ENCODE peak calls at places on chromosomes 2 and 18, in eight cellular contexts. E is HEK293T, F is Ammon's horn, V is HuH-7, P is AG08395, R is brain microvascular endothelial cell, Y is ELR, S is epithelial cell of esophagus. B is an unnamed sample.

GRCh38 chr18:42053188-42053781 is 98.3 kb downstream of the PIK3C3 start:
- DNase-seq in E (peak; percentile 20), F (peak; percentile 87), V (peak; percentile 12), P (peak; percentile 45), R (peak; percentile 29), Y (peak; percentile 66), S (peak; percentile 65), B (no peak)

GRCh38 chr2:231928901-231929725 is 2.9 kb upstream of the NPPC start:
- DNase-seq in E (no peak), F (no peak), V (no peak), P (no peak), R (no peak), Y (no peak), S (no peak), B (no peak)

GRCh38 chr18:26383454-26384270 is 157.4 kb downstream of the TAF4B start:
- DNase-seq in E (peak; percentile 55), F (peak; percentile 70), V (no peak), P (peak; percentile 51), R (peak; percentile 14), Y (peak; percentile 70), S (peak; percentile 60), B (peak; percentile 35)

GRCh38 chr18:23826850-23827620 is 137.8 kb downstream of the LAMA3 start:
- DNase-seq in E (no peak), F (no peak), V (no peak), P (no peak), R (no peak), Y (no peak), S (peak; percentile 68), B (no peak)

GRCh38 chr2:210502997-210503621 is 26.6 kb upstream of the LANCL1 start:
- DNase-seq in E (peak; percentile 57), F (peak; percentile 85), V (peak; percentile 30), P (peak; percentile 73), R (peak; percentile 45), Y (peak; percentile 68), S (peak; percentile 46), B (peak; percentile 14)

GRCh38 chr2:237700583-237701032 is 73.2 kb downstream of the LRRFIP1 start:
- DNase-seq in E (peak; percentile 36), F (no peak), V (no peak), P (peak; percentile 34), R (peak; percentile 87), Y (peak; percentile 75), S (peak; percentile 49), B (no peak)

GRCh38 chr2:222038086-222038802 is 260.6 kb downstream of the PAX3 start:
- DNase-seq in E (peak; percentile 31), F (no peak), V (peak; percentile 6), P (peak; percentile 26), R (no peak), Y (peak; percentile 46), S (peak; percentile 40), B (no peak)

GRCh38 chr2:20422679-20423271 is 24.1 kb upstream of the RHOB start:
- DNase-seq in E (peak; percentile 17), F (peak; percentile 53), V (peak; percentile 21), P (peak; percentile 48), R (no peak), Y (peak; percentile 35), S (peak; percentile 46), B (no peak)

GRCh38 chr18:76494541-76495403 is at the start of gene ZNF516:
- DNase-seq in E (no peak), F (no peak), V (no peak), P (no peak), R (no peak), Y (peak; percentile 59), S (peak; percentile 57), B (no peak)

GRCh38 chr2:10170256-10170655 is 47.7 kb downstream of the RRM2 start:
- DNase-seq in E (no peak), F (no peak), V (no peak), P (no peak), R (no peak), Y (peak; percentile 77), S (no peak), B (no peak)

GRCh38 chr2:219636144-219636915 is 8.9 kb downstream of the SLC4A3 start:
- DNase-seq in E (no peak), F (no peak), V (peak; percentile 9), P (no peak), R (no peak), Y (no peak), S (no peak), B (no peak)

GRCh38 chr2:232229296-232229916 is 149.1 kb upstream of the ALPP start:
- DNase-seq in E (no peak), F (no peak), V (no peak), P (peak; percentile 8), R (peak; percentile 58), Y (peak; percentile 21), S (peak; percentile 38), B (no peak)

GRCh38 chr2:222859786-222860726 is 780 bp upstream of the ACSL3 start:
- DNase-seq in E (peak; percentile 34), F (peak; percentile 38), V (peak; percentile 27), P (no peak), R (no peak), Y (peak; percentile 82), S (peak; percentile 99), B (no peak)

GRCh38 chr18:3186678-3187658 is 32.8 kb downstream of the MYOM1 start:
- DNase-seq in E (peak; percentile 40), F (no peak), V (peak; percentile 59), P (peak; percentile 10), R (no peak), Y (peak; percentile 39), S (no peak), B (no peak)

GRCh38 chr18:2515908-2516625 is 55.2 kb downstream of the METTL4 start:
- DNase-seq in E (no peak), F (no peak), V (no peak), P (peak; percentile 67), R (peak; percentile 89), Y (peak; percentile 99), S (peak; percentile 95), B (peak; percentile 65)

GRCh38 chr18:79904357-79905147 is 46.9 kb downstream of the SLC66A2 start:
- DNase-seq in E (no peak), F (no peak), V (no peak), P (no peak), R (no peak), Y (no peak), S (peak; percentile 83), B (no peak)

GRCh38 chr2:78757191-78757590 is 268.3 kb upstream of the REG3G start:
- DNase-seq in E (no peak), F (no peak), V (no peak), P (no peak), R (no peak), Y (no peak), S (no peak), B (no peak)

GRCh38 chr2:238148981-238149380 is 9.8 kb upstream of the ERFE start:
- DNase-seq in E (no peak), F (no peak), V (no peak), P (no peak), R (no peak), Y (no peak), S (no peak), B (no peak)

GRCh38 chr2:94879314-94879981 is 8.2 kb downstream of the TEKT4 start:
- DNase-seq in E (no peak), F (no peak), V (no peak), P (no peak), R (no peak), Y (no peak), S (no peak), B (no peak)

GRCh38 chr2:217942731-217943335 is 60.0 kb downstream of the TNS1 start:
- DNase-seq in E (no peak), F (peak; percentile 76), V (no peak), P (no peak), R (no peak), Y (no peak), S (no peak), B (no peak)

GRCh38 chr2:237438082-237438925 is 24.3 kb upstream of the COL6A3 start:
- DNase-seq in E (no peak), F (no peak), V (no peak), P (no peak), R (peak; percentile 54), Y (peak; percentile 54), S (peak; percentile 55), B (no peak)

GRCh38 chr18:58394046-58394445 is 234.8 kb downstream of the ALPK2 start:
- DNase-seq in E (no peak), F (no peak), V (no peak), P (peak; percentile 60), R (no peak), Y (peak; percentile 78), S (no peak), B (no peak)

GRCh38 chr18:48839819-48840490 is 110.8 kb downstream of the SMAD7 start:
- DNase-seq in E (no peak), F (no peak), V (no peak), P (no peak), R (no peak), Y (no peak), S (no peak), B (no peak)

GRCh38 chr2:127205211-127206140 is 14.6 kb downstream of the CYP27C1 start:
- DNase-seq in E (no peak), F (no peak), V (no peak), P (no peak), R (no peak), Y (no peak), S (no peak), B (no peak)

GRCh38 chr2:111900859-111901258 is 2.5 kb downstream of the MERTK start:
- DNase-seq in E (no peak), F (peak; percentile 72), V (peak; percentile 63), P (no peak), R (peak; percentile 36), Y (peak; percentile 49), S (peak; percentile 41), B (no peak)

GRCh38 chr2:54601339-54601738 is 122.1 kb upstream of the EML6 start:
- DNase-seq in E (no peak), F (no peak), V (no peak), P (peak; percentile 16), R (no peak), Y (no peak), S (no peak), B (no peak)

GRCh38 chr18:78612801-78613200 is 366.8 kb upstream of the SALL3 start:
- DNase-seq in E (no peak), F (no peak), V (no peak), P (no peak), R (no peak), Y (no peak), S (no peak), B (no peak)

GRCh38 chr2:147082850-147083522 is 761.8 kb upstream of the ACVR2A start:
- DNase-seq in E (peak; percentile 56), F (peak; percentile 86), V (peak; percentile 64), P (peak; percentile 71), R (peak; percentile 66), Y (peak; percentile 58), S (peak; percentile 82), B (peak; percentile 4)

GRCh38 chr2:189982777-189983394 is 79.6 kb downstream of the MSTN start:
- DNase-seq in E (peak; percentile 49), F (no peak), V (peak; percentile 28), P (no peak), R (peak; percentile 3), Y (peak; percentile 27), S (peak; percentile 3), B (no peak)

GRCh38 chr18:62494764-62495163 is 28.1 kb upstream of the ZCCHC2 start:
- DNase-seq in E (no peak), F (no peak), V (no peak), P (no peak), R (no peak), Y (no peak), S (no peak), B (no peak)